ENCODE peak calls at places on chromosomes 1 and 21, in nine cellular contexts. One of them, this sample, is unnamed.

GRCh38 chr1:84827566-84827965 is 65.4 kb downstream of the LPAR3 start:
- DNase-seq in heart right ventricle: no peak
- DNase-seq in MCF 10A: no peak
- DNase-seq in AG09319: no peak
- DNase-seq in progenitor cell of endocrine pancreas: no peak
- DNase-seq in GM13977: no peak
- DNase-seq in suprapubic skin: no peak
- DNase-seq in upper lobe of left lung: no peak
- DNase-seq in GM20000: no peak
- DNase-seq in this sample: no peak

GRCh38 chr1:227759345-227760300 is 24.4 kb downstream of the SNAP47 start:
- DNase-seq in upper lobe of left lung: no peak
- DNase-seq in AG09319: peak; percentile 93
- DNase-seq in GM13977: no peak
- DNase-seq in GM20000: no peak
- DNase-seq in heart right ventricle: peak; percentile 71
- DNase-seq in progenitor cell of endocrine pancreas: no peak
- DNase-seq in suprapubic skin: peak; percentile 86
- DNase-seq in MCF 10A: peak; percentile 93
- DNase-seq in this sample: no peak

GRCh38 chr1:145871994-145872411 is 13.1 kb upstream of the PIAS3 start:
- DNase-seq in suprapubic skin: no peak
- DNase-seq in AG09319: no peak
- DNase-seq in MCF 10A: no peak
- DNase-seq in GM20000: peak; percentile 58
- DNase-seq in heart right ventricle: peak; percentile 17
- DNase-seq in progenitor cell of endocrine pancreas: no peak
- DNase-seq in GM13977: peak; percentile 56
- DNase-seq in upper lobe of left lung: peak; percentile 86
- DNase-seq in this sample: peak; percentile 47

GRCh38 chr1:21907079-21907418 is 30.1 kb downstream of the HSPG2 start:
- DNase-seq in progenitor cell of endocrine pancreas: no peak
- DNase-seq in AG09319: no peak
- DNase-seq in heart right ventricle: no peak
- DNase-seq in GM13977: no peak
- DNase-seq in MCF 10A: no peak
- DNase-seq in upper lobe of left lung: no peak
- DNase-seq in GM20000: no peak
- DNase-seq in suprapubic skin: no peak
- DNase-seq in this sample: no peak

GRCh38 chr1:38788285-38788684 is 71.3 kb downstream of the RRAGC start:
- DNase-seq in upper lobe of left lung: no peak
- DNase-seq in progenitor cell of endocrine pancreas: no peak
- DNase-seq in GM13977: no peak
- DNase-seq in AG09319: no peak
- DNase-seq in heart right ventricle: no peak
- DNase-seq in suprapubic skin: no peak
- DNase-seq in MCF 10A: no peak
- DNase-seq in GM20000: no peak
- DNase-seq in this sample: no peak

GRCh38 chr1:208654241-208654640 is 410.1 kb upstream of the PLXNA2 start:
- DNase-seq in suprapubic skin: no peak
- DNase-seq in AG09319: no peak
- DNase-seq in progenitor cell of endocrine pancreas: no peak
- DNase-seq in heart right ventricle: no peak
- DNase-seq in GM20000: no peak
- DNase-seq in MCF 10A: peak; percentile 77
- DNase-seq in upper lobe of left lung: no peak
- DNase-seq in GM13977: peak; percentile 14
- DNase-seq in this sample: no peak

GRCh38 chr21:42460391-42461184 is 35.4 kb downstream of the RSPH1 start:
- DNase-seq in progenitor cell of endocrine pancreas: no peak
- DNase-seq in upper lobe of left lung: no peak
- DNase-seq in GM20000: peak; percentile 51
- DNase-seq in MCF 10A: no peak
- DNase-seq in GM13977: peak; percentile 56
- DNase-seq in heart right ventricle: no peak
- DNase-seq in suprapubic skin: peak; percentile 53
- DNase-seq in AG09319: no peak
- DNase-seq in this sample: peak; percentile 68

GRCh38 chr1:39539252-39539790 is 37.3 kb downstream of the PABPC4 start:
- DNase-seq in suprapubic skin: peak; percentile 79
- DNase-seq in GM20000: peak; percentile 81
- DNase-seq in GM13977: peak; percentile 80
- DNase-seq in progenitor cell of endocrine pancreas: peak; percentile 36
- DNase-seq in AG09319: peak; percentile 27
- DNase-seq in upper lobe of left lung: no peak
- DNase-seq in MCF 10A: peak; percentile 74
- DNase-seq in heart right ventricle: peak; percentile 70
- DNase-seq in this sample: peak; percentile 62

GRCh38 chr1:15994590-15995351 is 9.3 kb upstream of the SRARP start:
- DNase-seq in AG09319: no peak
- DNase-seq in progenitor cell of endocrine pancreas: no peak
- DNase-seq in GM20000: peak; percentile 69
- DNase-seq in MCF 10A: peak; percentile 77
- DNase-seq in upper lobe of left lung: peak; percentile 83
- DNase-seq in heart right ventricle: peak; percentile 46
- DNase-seq in GM13977: peak; percentile 69
- DNase-seq in suprapubic skin: no peak
- DNase-seq in this sample: peak; percentile 70

GRCh38 chr1:24769656-24770651 is 24.7 kb downstream of the CLIC4 start:
- DNase-seq in suprapubic skin: no peak
- DNase-seq in heart right ventricle: no peak
- DNase-seq in AG09319: peak; percentile 84
- DNase-seq in progenitor cell of endocrine pancreas: no peak
- DNase-seq in GM20000: peak; percentile 53
- DNase-seq in upper lobe of left lung: no peak
- DNase-seq in MCF 10A: peak; percentile 73
- DNase-seq in GM13977: peak; percentile 44
- DNase-seq in this sample: no peak

GRCh38 chr21:36647279-36648093 is 51.4 kb upstream of the SIM2 start:
- DNase-seq in heart right ventricle: peak; percentile 8
- DNase-seq in AG09319: no peak
- DNase-seq in MCF 10A: peak; percentile 61
- DNase-seq in GM20000: no peak
- DNase-seq in progenitor cell of endocrine pancreas: no peak
- DNase-seq in upper lobe of left lung: no peak
- DNase-seq in GM13977: no peak
- DNase-seq in suprapubic skin: no peak
- DNase-seq in this sample: no peak

GRCh38 chr21:43645414-43645891 is 13.8 kb downstream of the HSF2BP start:
- DNase-seq in progenitor cell of endocrine pancreas: no peak
- DNase-seq in heart right ventricle: peak; percentile 69
- DNase-seq in upper lobe of left lung: no peak
- DNase-seq in GM13977: peak; percentile 61
- DNase-seq in MCF 10A: peak; percentile 88
- DNase-seq in AG09319: no peak
- DNase-seq in GM20000: peak; percentile 59
- DNase-seq in suprapubic skin: no peak
- DNase-seq in this sample: peak; percentile 47
- TF ChIP-seq CTCF in progenitor cell of endocrine pancreas: peak; percentile 42
- TF ChIP-seq CTCF in heart right ventricle: peak; percentile 73
- TF ChIP-seq CTCF in upper lobe of left lung: no peak
- TF ChIP-seq CTCF in GM13977: peak; percentile 51
- TF ChIP-seq CTCF in MCF 10A: peak; percentile 56
- TF ChIP-seq CTCF in AG09319: peak; percentile 71
- TF ChIP-seq CTCF in GM20000: no peak
- TF ChIP-seq CTCF in suprapubic skin: peak; percentile 36
- TF ChIP-seq CTCF in this sample: no peak

DNA sequence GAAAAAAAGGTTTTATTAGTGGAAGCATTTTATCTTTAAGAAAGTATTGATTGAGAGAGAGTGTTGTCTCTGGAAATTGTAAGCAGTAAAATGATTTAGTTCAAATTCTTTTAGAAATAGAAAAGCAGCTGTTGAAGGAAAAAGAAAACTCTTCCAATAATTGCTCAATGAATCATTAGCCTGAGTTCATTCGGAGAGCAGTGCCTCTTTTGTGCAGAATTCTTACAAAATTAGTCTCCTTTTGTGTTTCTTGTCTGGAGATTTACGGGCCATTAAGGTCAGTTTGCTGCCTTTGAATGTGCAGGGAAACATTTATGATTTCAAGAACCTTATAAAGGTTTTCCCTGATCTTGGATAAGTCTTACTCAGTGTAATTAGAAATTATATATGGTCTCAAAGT is 49.2 kb downstream of the HHAT start:
- DNase-seq in upper lobe of left lung: no peak
- DNase-seq in GM20000: no peak
- DNase-seq in GM13977: no peak
- DNase-seq in heart right ventricle: no peak
- DNase-seq in AG09319: no peak
- DNase-seq in suprapubic skin: no peak
- DNase-seq in progenitor cell of endocrine pancreas: no peak
- DNase-seq in MCF 10A: no peak
- DNase-seq in this sample: no peak
- TF ChIP-seq CTCF in upper lobe of left lung: no peak
- TF ChIP-seq CTCF in GM20000: no peak
- TF ChIP-seq CTCF in GM13977: no peak
- TF ChIP-seq CTCF in heart right ventricle: no peak
- TF ChIP-seq CTCF in AG09319: no peak
- TF ChIP-seq CTCF in suprapubic skin: no peak
- TF ChIP-seq CTCF in progenitor cell of endocrine pancreas: no peak
- TF ChIP-seq CTCF in MCF 10A: no peak
- TF ChIP-seq CTCF in this sample: no peak

GRCh38 chr21:31777857-31778256 is 45.9 kb upstream of the SCAF4 start:
- DNase-seq in upper lobe of left lung: no peak
- DNase-seq in GM20000: no peak
- DNase-seq in progenitor cell of endocrine pancreas: no peak
- DNase-seq in heart right ventricle: no peak
- DNase-seq in MCF 10A: no peak
- DNase-seq in GM13977: no peak
- DNase-seq in AG09319: no peak
- DNase-seq in suprapubic skin: no peak
- DNase-seq in this sample: no peak

GRCh38 chr21:31781737-31782136 is 49.8 kb upstream of the SCAF4 start:
- DNase-seq in GM20000: no peak
- DNase-seq in GM13977: no peak
- DNase-seq in suprapubic skin: no peak
- DNase-seq in heart right ventricle: peak; percentile 39
- DNase-seq in progenitor cell of endocrine pancreas: no peak
- DNase-seq in upper lobe of left lung: no peak
- DNase-seq in AG09319: peak; percentile 2
- DNase-seq in MCF 10A: peak; percentile 74
- DNase-seq in this sample: no peak

GRCh38 chr21:31786164-31786920 is 54.4 kb upstream of the SCAF4 start:
- DNase-seq in AG09319: no peak
- DNase-seq in upper lobe of left lung: no peak
- DNase-seq in GM13977: no peak
- DNase-seq in MCF 10A: no peak
- DNase-seq in suprapubic skin: no peak
- DNase-seq in progenitor cell of endocrine pancreas: no peak
- DNase-seq in heart right ventricle: no peak
- DNase-seq in GM20000: no peak
- DNase-seq in this sample: no peak

GRCh38 chr21:31780944-31781343 is 49.0 kb upstream of the SCAF4 start:
- DNase-seq in suprapubic skin: no peak
- DNase-seq in AG09319: no peak
- DNase-seq in MCF 10A: peak; percentile 54
- DNase-seq in heart right ventricle: no peak
- DNase-seq in GM13977: no peak
- DNase-seq in progenitor cell of endocrine pancreas: no peak
- DNase-seq in GM20000: no peak
- DNase-seq in upper lobe of left lung: no peak
- DNase-seq in this sample: no peak
- TF ChIP-seq CTCF in suprapubic skin: no peak
- TF ChIP-seq CTCF in AG09319: no peak
- TF ChIP-seq CTCF in MCF 10A: peak; percentile 33
- TF ChIP-seq CTCF in heart right ventricle: no peak
- TF ChIP-seq CTCF in GM13977: peak; percentile 24
- TF ChIP-seq CTCF in progenitor cell of endocrine pancreas: peak; percentile 31
- TF ChIP-seq CTCF in GM20000: no peak
- TF ChIP-seq CTCF in upper lobe of left lung: no peak
- TF ChIP-seq CTCF in this sample: no peak

GRCh38 chr1:48691429-48692001 is 85.2 kb downstream of the BEND5 start:
- DNase-seq in suprapubic skin: no peak
- DNase-seq in GM20000: no peak
- DNase-seq in AG09319: no peak
- DNase-seq in upper lobe of left lung: no peak
- DNase-seq in GM13977: peak; percentile 36
- DNase-seq in heart right ventricle: no peak
- DNase-seq in progenitor cell of endocrine pancreas: no peak
- DNase-seq in MCF 10A: no peak
- DNase-seq in this sample: no peak

GRCh38 chr1:48684381-48684780 is 92.3 kb downstream of the BEND5 start:
- DNase-seq in GM13977: no peak
- DNase-seq in heart right ventricle: no peak
- DNase-seq in AG09319: no peak
- DNase-seq in upper lobe of left lung: no peak
- DNase-seq in MCF 10A: no peak
- DNase-seq in suprapubic skin: no peak
- DNase-seq in progenitor cell of endocrine pancreas: no peak
- DNase-seq in GM20000: no peak
- DNase-seq in this sample: no peak

GRCh38 chr1:48686159-48686558 is 90.5 kb downstream of the BEND5 start:
- DNase-seq in GM13977: no peak
- DNase-seq in heart right ventricle: no peak
- DNase-seq in upper lobe of left lung: no peak
- DNase-seq in progenitor cell of endocrine pancreas: no peak
- DNase-seq in MCF 10A: no peak
- DNase-seq in AG09319: no peak
- DNase-seq in suprapubic skin: no peak
- DNase-seq in GM20000: no peak
- DNase-seq in this sample: no peak

GRCh38 chr1:48687271-48688045 is 89.2 kb downstream of the BEND5 start:
- DNase-seq in GM13977: no peak
- DNase-seq in GM20000: no peak
- DNase-seq in progenitor cell of endocrine pancreas: no peak
- DNase-seq in suprapubic skin: no peak
- DNase-seq in AG09319: no peak
- DNase-seq in MCF 10A: no peak
- DNase-seq in upper lobe of left lung: peak; percentile 61
- DNase-seq in heart right ventricle: no peak
- DNase-seq in this sample: no peak

GRCh38 chr1:48688102-48688760 is 88.5 kb downstream of the BEND5 start:
- DNase-seq in upper lobe of left lung: no peak
- DNase-seq in suprapubic skin: no peak
- DNase-seq in AG09319: no peak
- DNase-seq in GM20000: no peak
- DNase-seq in heart right ventricle: no peak
- DNase-seq in progenitor cell of endocrine pancreas: no peak
- DNase-seq in GM13977: peak; percentile 49
- DNase-seq in MCF 10A: peak; percentile 16
- DNase-seq in this sample: no peak
- TF ChIP-seq CTCF in upper lobe of left lung: no peak
- TF ChIP-seq CTCF in suprapubic skin: no peak
- TF ChIP-seq CTCF in AG09319: peak; percentile 12
- TF ChIP-seq CTCF in GM20000: no peak
- TF ChIP-seq CTCF in heart right ventricle: no peak
- TF ChIP-seq CTCF in progenitor cell of endocrine pancreas: peak; percentile 55
- TF ChIP-seq CTCF in GM13977: peak; percentile 31
- TF ChIP-seq CTCF in MCF 10A: no peak
- TF ChIP-seq CTCF in this sample: peak; percentile 36

This sample was measured in activated CD8-positive, alpha-beta T cell treated with anti-CD3 and anti-CD28 coated beads for 36 hours.